ENCODE peak calls at places on chromosomes 7 and 10, in six cellular contexts. S is suprapubic skin, F is IMR-90, Z is psoas muscle, A is choroid plexus epithelial cell, X is astrocyte of the spinal cord. C is an unnamed sample.

GRCh38 chr7:148747274-148747673 is 48.6 kb downstream of the CUL1 start:
- DNase-seq in S (no peak), F (no peak), Z (no peak), A (no peak), X (no peak), C (no peak)

GRCh38 chr10:114816308-114816707 is 5.3 kb upstream of the FHIP2A start:
- DNase-seq in S (no peak), F (no peak), Z (no peak), A (no peak), X (no peak), C (no peak)

GRCh38 chr7:45057853-45058252 is 30.9 kb downstream of the NACAD start:
- DNase-seq in S (peak; percentile 9), F (no peak), Z (no peak), A (no peak), X (no peak), C (no peak)

GRCh38 chr10:130371156-130371555 is 235.0 kb downstream of the GLRX3 start:
- DNase-seq in S (peak; percentile 65), F (no peak), Z (no peak), A (no peak), X (no peak), C (no peak)

GRCh38 chr7:96178581-96178980 is 143.3 kb downstream of the SLC25A13 start:
- DNase-seq in S (no peak), F (no peak), Z (no peak), A (no peak), X (no peak), C (no peak)

GRCh38 chr10:16384064-16384463 is 52.7 kb upstream of the PTER start:
- DNase-seq in S (no peak), F (no peak), Z (no peak), A (no peak), X (no peak), C (no peak)

GRCh38 chr10:43407148-43407575 is 1.8 kb downstream of the HNRNPF start:
- DNase-seq in S (no peak), F (peak; percentile 36), Z (peak; percentile 61), A (peak; percentile 50), X (peak; percentile 37), C (peak; percentile 38)

GRCh38 chr7:107946451-107946850 is 55.5 kb downstream of the DLD start:
- DNase-seq in S (no peak), F (peak; percentile 47), Z (no peak), A (peak; percentile 74), X (peak; percentile 48), C (peak; percentile 52)

GRCh38 chr10:21895932-21896331 is 107.6 kb downstream of the DNAJC1 start:
- DNase-seq in S (no peak), F (no peak), Z (no peak), A (no peak), X (no peak), C (no peak)

GRCh38 chr10:77179015-77179695 is 458.5 kb downstream of the KCNMA1 start:
- DNase-seq in S (no peak), F (peak; percentile 94), Z (peak; percentile 45), A (peak; percentile 87), X (peak; percentile 91), C (peak; percentile 94)

GRCh38 chr10:48439581-48440041 is 133.1 kb downstream of the MAPK8 start:
- DNase-seq in S (no peak), F (peak; percentile 27), Z (no peak), A (peak; percentile 61), X (peak; percentile 35), C (peak; percentile 34)

GRCh38 chr10:32059472-32059871 is 3.2 kb upstream of the KIF5B start:
- DNase-seq in S (no peak), F (no peak), Z (no peak), A (no peak), X (no peak), C (no peak)

GRCh38 chr7:137454169-137455166 is 110.9 kb upstream of the PTN start:
- DNase-seq in S (no peak), F (peak; percentile 93), Z (peak; percentile 25), A (peak; percentile 93), X (peak; percentile 71), C (peak; percentile 98)

GRCh38 chr7:94394399-94395140 is at the start of gene COL1A2:
- DNase-seq in S (peak; percentile 92), F (peak; percentile 99), Z (peak; percentile 82), A (peak; percentile 99), X (peak; percentile 99), C (peak; percentile 98)

GRCh38 chr10:76080991-76081390 is 649.6 kb downstream of the LRMDA start:
- DNase-seq in S (no peak), F (peak; percentile 15), Z (no peak), A (peak; percentile 18), X (peak; percentile 35), C (peak; percentile 22)

GRCh38 chr10:92241158-92241500 is 49.7 kb downstream of the CPEB3 start:
- DNase-seq in S (no peak), F (peak; percentile 9), Z (no peak), A (peak; percentile 53), X (no peak), C (no peak)

DNA sequence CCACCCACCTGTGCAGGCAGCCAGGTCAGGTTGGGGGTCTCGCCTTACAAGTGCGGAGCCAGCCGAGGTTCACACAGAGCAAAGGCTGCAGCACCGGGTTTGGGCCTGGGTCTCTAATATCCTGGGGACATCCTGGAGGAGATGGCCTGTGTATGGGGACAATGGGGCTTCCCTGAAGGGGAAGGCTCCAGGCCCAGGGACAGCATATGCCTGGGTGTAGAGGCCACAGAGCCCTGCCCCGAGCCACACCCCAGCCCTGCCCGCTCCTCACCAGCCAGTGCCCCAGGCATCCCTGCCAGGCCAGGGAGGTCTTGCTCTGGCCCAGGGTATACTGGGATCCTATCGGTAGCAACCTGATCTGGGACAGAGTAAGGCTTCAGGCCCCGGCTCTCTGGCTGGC is 9.1 kb downstream of the TTYH3 start:
- DNase-seq in S (no peak), F (no peak), Z (no peak), A (no peak), X (no peak), C (no peak)
- H3K4me3 ChIP-seq in S (peak overlapping the region; percentile 13), F (no peak overlapping the region), Z (peak overlapping the region; percentile 45), A (no peak overlapping the region), X (no peak overlapping the region), C (no peak overlapping the region)

DNA sequence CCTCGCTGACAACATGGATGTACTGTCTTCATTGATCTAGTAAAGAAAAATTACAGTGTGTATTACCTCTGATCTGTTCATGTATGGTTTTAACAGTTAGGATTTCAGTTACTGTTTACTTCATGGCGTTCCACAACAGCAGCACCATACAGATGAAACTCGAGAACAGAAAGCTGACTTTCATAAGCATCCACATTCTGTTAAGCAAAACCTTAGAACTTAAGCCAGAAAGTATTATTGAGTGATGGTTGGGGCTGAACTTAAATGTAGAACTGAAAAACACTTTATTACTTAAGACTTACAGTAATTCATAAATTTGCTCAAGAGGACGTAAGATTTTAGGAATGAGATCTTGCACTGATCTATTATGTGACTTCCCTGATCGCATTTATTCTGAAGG is 3.7 kb downstream of the MRPL32 start:
- DNase-seq in S (no peak), F (no peak), Z (no peak), A (no peak), X (no peak), C (no peak)
- H3K4me3 ChIP-seq in S (no peak overlapping the region), F (no peak overlapping the region), Z (no peak overlapping the region), A (no peak overlapping the region), X (no peak overlapping the region), C (no peak overlapping the region)

DNA sequence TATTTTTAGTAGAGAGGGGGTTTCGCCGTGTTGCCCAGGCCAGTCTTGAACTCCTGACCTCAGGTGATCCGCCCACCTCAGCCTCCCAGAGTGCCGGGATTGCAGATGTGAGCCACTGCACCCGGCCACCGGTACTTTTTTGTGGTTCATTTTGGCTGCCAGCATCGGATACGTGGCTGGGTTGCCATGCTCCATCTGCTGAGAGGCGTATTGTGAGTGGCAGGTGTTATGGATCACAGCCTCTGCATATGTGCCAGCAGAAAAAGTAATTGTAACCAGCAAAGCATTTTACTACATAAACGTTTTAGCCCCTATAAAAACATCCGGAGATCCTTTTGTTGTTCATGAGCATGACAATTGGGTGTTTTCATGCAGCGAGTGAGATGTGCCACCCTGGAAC is 7.1 kb downstream of the FOXK1 start:
- DNase-seq in S (no peak), F (no peak), Z (no peak), A (no peak), X (no peak), C (no peak)
- H3K4me3 ChIP-seq in S (no peak overlapping the region), F (no peak overlapping the region), Z (no peak overlapping the region), A (no peak overlapping the region), X (no peak overlapping the region), C (no peak overlapping the region)

GRCh38 chr10:18486444-18486843 is 164.9 kb downstream of the NSUN6 start:
- DNase-seq in S (no peak), F (no peak), Z (no peak), A (no peak), X (no peak), C (no peak)
- H3K4me3 ChIP-seq in S (no peak overlapping the region), F (no peak overlapping the region), Z (no peak overlapping the region), A (no peak overlapping the region), X (no peak overlapping the region), C (no peak overlapping the region)